ENCODE peak calls at places on chromosomes 2 and 18, in four cellular contexts. K is hypothalamus; J is activated T-helper 1 cell treated with anti-CD3 and anti-CD28 coated beads, Interleukin-2, amount 50 U/mL, for 16 hours; B is H7. M is an unnamed sample.

GRCh38 chr18:23384778-23385736 is 68.0 kb upstream of the RIOK3 start:
- DNase-seq in K (no peak), J (no peak), B (no peak), M (no peak)

GRCh38 chr2:1378456-1379150 is 34.7 kb upstream of the TPO start:
- DNase-seq in K (no peak), J (no peak), B (no peak), M (no peak)

GRCh38 chr2:162116372-162116771 is 35.7 kb downstream of the GCG start:
- DNase-seq in K (no peak), J (no peak), B (no peak), M (no peak)

GRCh38 chr2:137748533-137748932 is 215.7 kb upstream of the HNMT start:
- DNase-seq in K (no peak), J (no peak), B (no peak), M (no peak)

GRCh38 chr18:76988015-76988826 is 144.4 kb downstream of the MBP start:
- DNase-seq in K (no peak), J (no peak), B (no peak), M (no peak)

GRCh38 chr18:46319793-46320192 is 215.6 kb downstream of the HAUS1 start:
- DNase-seq in K (no peak), J (no peak), B (no peak), M (no peak)

GRCh38 chr2:191115391-191115790 is 35.4 kb downstream of the STAT4 start:
- DNase-seq in K (no peak), J (peak), B (no peak), M (no peak)

GRCh38 chr2:136358576-136358975 is 240.6 kb upstream of the CXCR4 start:
- DNase-seq in K (no peak), J (no peak), B (no peak), M (no peak)

GRCh38 chr2:172864182-172864581 is 128.5 kb downstream of the RAPGEF4 start:
- DNase-seq in K (no peak), J (no peak), B (peak), M (peak)

GRCh38 chr2:107582487-107582886 is 244.2 kb upstream of the RGPD4 start:
- DNase-seq in K (no peak), J (no peak), B (no peak), M (no peak)

GRCh38 chr2:168241746-168242145 is 5.6 kb downstream of the STK39 start:
- DNase-seq in K (no peak), J (no peak), B (no peak), M (no peak)

GRCh38 chr18:7482342-7482741 is 84.8 kb upstream of the PTPRM start:
- DNase-seq in K (no peak), J (no peak), B (no peak), M (no peak)

GRCh38 chr18:68104036-68104435 is 587.5 kb upstream of the DSEL start:
- DNase-seq in K (no peak), J (no peak), B (no peak), M (no peak)

GRCh38 chr2:107384426-107384825 is 442.3 kb upstream of the RGPD4 start:
- DNase-seq in K (no peak), J (no peak), B (no peak), M (no peak)

GRCh38 chr18:48939368-48940097 is 11.2 kb downstream of the SMAD7 start:
- DNase-seq in K (no peak), J (no peak), B (peak), M (no peak)

GRCh38 chr2:239463541-239464165 is 62.8 kb upstream of the HDAC4 start:
- DNase-seq in K (no peak), J (no peak), B (no peak), M (no peak)

GRCh38 chr2:68368657-68369339 is 3.7 kb downstream of the PLEK start:
- DNase-seq in K (no peak), J (no peak), B (no peak), M (no peak)